ENCODE peak calls at places on chromosome 13, in four cellular contexts. One of them, this sample, is unnamed. For H3K9me3 and H3K36me3, the result is how much of the 10 kb centered on the place peaks cover.

GRCh38 chr13:40786568-40786996 is 2.8 kb upstream of the SLC25A15 start:
- DNase-seq in sigmoid colon: no peak
- DNase-seq in spleen: no peak
- DNase-seq in body of pancreas: no peak
- DNase-seq in this sample: no peak

GRCh38 chr13:60397693-60398437 is 845 bp downstream of the TDRD3 start:
- DNase-seq in sigmoid colon: peak
- DNase-seq in body of pancreas: peak
- DNase-seq in spleen: peak
- DNase-seq in this sample: no peak

GRCh38 chr13:110402301-110403069 is 95.4 kb downstream of the COL4A2 start:
- DNase-seq in spleen: no peak
- DNase-seq in sigmoid colon: no peak
- DNase-seq in body of pancreas: no peak
- DNase-seq in this sample: no peak

GRCh38 chr13:44237276-44237767 is 136.3 kb upstream of the SERP2 start:
- DNase-seq in sigmoid colon: peak
- DNase-seq in body of pancreas: no peak
- DNase-seq in spleen: no peak
- DNase-seq in this sample: no peak

GRCh38 chr13:21849323-21849722 is 178.4 kb downstream of the FGF9 start:
- DNase-seq in sigmoid colon: no peak
- DNase-seq in body of pancreas: peak
- DNase-seq in spleen: no peak
- DNase-seq in this sample: no peak

GRCh38 chr13:99971576-99972189 is at the start of gene ZIC5:
- DNase-seq in sigmoid colon: no peak
- DNase-seq in body of pancreas: no peak
- DNase-seq in spleen: no peak
- DNase-seq in this sample: no peak

GRCh38 chr13:31982124-31982523 is 49.5 kb upstream of the FRY start:
- DNase-seq in sigmoid colon: no peak
- DNase-seq in body of pancreas: no peak
- DNase-seq in spleen: no peak
- DNase-seq in this sample: no peak

GRCh38 chr13:112733112-112733511 is 43.3 kb downstream of the ATP11A start:
- DNase-seq in sigmoid colon: no peak
- DNase-seq in body of pancreas: no peak
- DNase-seq in spleen: peak
- DNase-seq in this sample: no peak

GRCh38 chr13:57644106-57644505 is 12.6 kb downstream of the PCDH17 start:
- DNase-seq in spleen: no peak
- DNase-seq in body of pancreas: no peak
- DNase-seq in sigmoid colon: no peak
- DNase-seq in this sample: no peak

GRCh38 chr13:50370303-50370950 is 355.2 kb downstream of the KCNRG start:
- DNase-seq in body of pancreas: no peak
- DNase-seq in sigmoid colon: no peak
- DNase-seq in spleen: no peak
- DNase-seq in this sample: no peak

GRCh38 chr13:75195479-75196111 is 286.4 kb downstream of the TBC1D4 start:
- DNase-seq in spleen: no peak
- DNase-seq in sigmoid colon: no peak
- DNase-seq in body of pancreas: no peak
- DNase-seq in this sample: no peak

GRCh38 chr13:40381935-40382764 is 284.3 kb downstream of the FOXO1 start:
- DNase-seq in sigmoid colon: peak
- DNase-seq in spleen: no peak
- DNase-seq in body of pancreas: no peak
- DNase-seq in this sample: no peak

GRCh38 chr13:20161275-20161950 is 561 bp upstream of the GJA3 start:
- DNase-seq in sigmoid colon: no peak
- DNase-seq in body of pancreas: no peak
- DNase-seq in spleen: peak
- DNase-seq in this sample: no peak

GRCh38 chr13:76048675-76049396 is 412.7 kb downstream of the LMO7 start:
- DNase-seq in spleen: no peak
- DNase-seq in sigmoid colon: no peak
- DNase-seq in body of pancreas: no peak
- DNase-seq in this sample: no peak

GRCh38 chr13:53758946-53759345 is 730.3 kb downstream of the OLFM4 start:
- DNase-seq in body of pancreas: no peak
- DNase-seq in spleen: no peak
- DNase-seq in sigmoid colon: no peak
- DNase-seq in this sample: no peak

DNA sequence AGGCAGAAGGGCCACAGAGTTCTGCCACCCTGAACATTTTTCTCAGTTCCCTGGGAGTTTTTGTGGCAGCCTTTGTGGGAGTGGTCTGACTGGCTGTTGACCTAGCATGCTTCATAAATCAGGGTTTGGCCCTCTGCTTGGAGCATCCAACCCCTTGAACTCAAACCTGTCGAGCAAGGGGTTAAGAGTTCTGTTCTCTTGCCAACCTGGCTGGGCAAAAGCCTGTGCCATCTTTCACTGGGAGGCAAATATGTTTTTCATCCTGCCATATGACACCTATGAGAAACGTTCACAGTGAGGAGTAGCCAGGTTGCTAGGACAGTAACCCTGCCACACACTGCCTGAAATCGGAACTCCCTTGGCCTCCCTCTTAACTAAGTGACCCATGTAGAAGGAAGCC is 7.7 kb upstream of the TEX26 start:
- DNase-seq in body of pancreas: no peak
- DNase-seq in spleen: no peak
- DNase-seq in sigmoid colon: no peak
- DNase-seq in this sample: no peak
- H3K9me3 ChIP-seq in body of pancreas: under half
- H3K9me3 ChIP-seq in spleen: under half
- H3K9me3 ChIP-seq in sigmoid colon: under half
- H3K9me3 ChIP-seq in this sample: under half

GRCh38 chr13:113845055-113845454 is 18.8 kb downstream of the GAS6 start:
- DNase-seq in sigmoid colon: no peak
- DNase-seq in spleen: peak
- DNase-seq in body of pancreas: no peak
- DNase-seq in this sample: no peak

GRCh38 chr13:113848020-113848419 is 15.9 kb downstream of the GAS6 start:
- DNase-seq in body of pancreas: peak
- DNase-seq in sigmoid colon: no peak
- DNase-seq in spleen: no peak
- DNase-seq in this sample: no peak

GRCh38 chr13:113848431-113849260 is 15.2 kb downstream of the GAS6 start:
- DNase-seq in spleen: no peak
- DNase-seq in body of pancreas: peak
- DNase-seq in sigmoid colon: no peak
- DNase-seq in this sample: no peak

GRCh38 chr13:113845723-113846638 is 17.9 kb downstream of the GAS6 start:
- DNase-seq in spleen: peak
- DNase-seq in sigmoid colon: no peak
- DNase-seq in body of pancreas: no peak
- DNase-seq in this sample: no peak

DNA sequence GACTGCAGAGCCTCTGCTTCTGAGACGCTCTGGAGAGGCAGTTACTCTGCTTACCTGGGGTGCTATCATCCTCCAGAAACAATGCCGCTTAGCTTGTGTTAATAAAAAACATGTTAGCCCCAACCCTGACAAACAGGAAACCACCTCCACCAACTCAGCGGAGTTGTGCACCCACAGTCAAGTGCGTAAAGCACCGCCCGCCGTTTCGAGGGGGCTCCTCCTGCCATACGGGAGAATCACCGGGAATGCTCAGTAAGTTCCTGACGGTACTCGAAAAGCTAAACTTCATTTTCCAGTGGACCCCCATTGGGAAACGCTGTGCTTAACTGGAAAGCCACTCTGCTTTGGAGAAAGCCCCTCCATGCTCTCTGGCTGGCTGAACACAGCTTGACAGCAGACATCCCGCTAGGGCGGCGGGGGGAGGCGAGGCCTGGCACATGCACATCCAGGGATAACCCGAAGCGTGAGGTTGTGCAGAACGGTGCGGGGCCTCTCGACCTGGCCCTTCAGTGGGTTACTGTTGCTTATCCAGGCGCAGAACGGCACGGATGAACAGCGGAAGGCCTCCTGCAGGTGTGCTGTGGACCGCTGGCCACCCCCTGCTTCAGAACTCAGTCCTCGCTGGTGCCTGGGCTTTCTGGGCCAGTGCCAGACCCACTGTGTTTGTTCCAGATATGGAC is 17.1 kb downstream of the GAS6 start:
- DNase-seq in spleen: peak
- DNase-seq in sigmoid colon: no peak
- DNase-seq in body of pancreas: peak
- DNase-seq in this sample: no peak
- H3K36me3 ChIP-seq in spleen: under half
- H3K36me3 ChIP-seq in sigmoid colon: under half
- H3K36me3 ChIP-seq in body of pancreas: under half
- H3K36me3 ChIP-seq in this sample: half or more

DNA sequence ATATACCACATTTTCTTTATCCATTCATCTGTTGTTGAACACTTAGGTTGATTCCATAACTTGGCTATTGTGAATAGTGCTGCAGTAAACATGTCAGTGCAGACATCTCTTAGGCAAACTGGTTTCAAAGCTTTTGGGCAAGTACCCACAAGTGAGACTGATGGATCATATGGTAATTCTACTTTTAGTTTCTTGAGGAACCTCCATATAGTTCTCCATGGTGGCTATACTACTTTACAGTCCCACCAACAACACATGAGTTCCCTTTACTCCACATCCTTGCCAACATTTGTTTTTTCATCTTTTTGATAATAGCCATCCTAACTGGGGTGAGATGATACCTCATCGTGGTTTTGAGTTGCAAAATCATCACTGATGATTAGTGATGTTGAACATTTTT is 8.5 kb downstream of the CYSLTR2 start:
- DNase-seq in body of pancreas: no peak
- DNase-seq in sigmoid colon: no peak
- DNase-seq in spleen: no peak
- DNase-seq in this sample: no peak
- H3K9me3 ChIP-seq in body of pancreas: under half
- H3K9me3 ChIP-seq in sigmoid colon: under half
- H3K9me3 ChIP-seq in spleen: under half
- H3K9me3 ChIP-seq in this sample: under half

GRCh38 chr13:24456396-24456795 is 56.2 kb downstream of the PARP4 start:
- DNase-seq in body of pancreas: no peak
- DNase-seq in sigmoid colon: no peak
- DNase-seq in spleen: no peak
- DNase-seq in this sample: no peak
- H3K36me3 ChIP-seq in body of pancreas: under half
- H3K36me3 ChIP-seq in sigmoid colon: under half
- H3K36me3 ChIP-seq in spleen: half or more
- H3K36me3 ChIP-seq in this sample: under half

GRCh38 chr13:111663505-111663904 is 343.1 kb downstream of the TEX29 start:
- DNase-seq in sigmoid colon: no peak
- DNase-seq in body of pancreas: no peak
- DNase-seq in spleen: no peak
- DNase-seq in this sample: no peak
- H3K9me3 ChIP-seq in sigmoid colon: under half
- H3K9me3 ChIP-seq in body of pancreas: under half
- H3K9me3 ChIP-seq in spleen: under half
- H3K9me3 ChIP-seq in this sample: under half

DNA sequence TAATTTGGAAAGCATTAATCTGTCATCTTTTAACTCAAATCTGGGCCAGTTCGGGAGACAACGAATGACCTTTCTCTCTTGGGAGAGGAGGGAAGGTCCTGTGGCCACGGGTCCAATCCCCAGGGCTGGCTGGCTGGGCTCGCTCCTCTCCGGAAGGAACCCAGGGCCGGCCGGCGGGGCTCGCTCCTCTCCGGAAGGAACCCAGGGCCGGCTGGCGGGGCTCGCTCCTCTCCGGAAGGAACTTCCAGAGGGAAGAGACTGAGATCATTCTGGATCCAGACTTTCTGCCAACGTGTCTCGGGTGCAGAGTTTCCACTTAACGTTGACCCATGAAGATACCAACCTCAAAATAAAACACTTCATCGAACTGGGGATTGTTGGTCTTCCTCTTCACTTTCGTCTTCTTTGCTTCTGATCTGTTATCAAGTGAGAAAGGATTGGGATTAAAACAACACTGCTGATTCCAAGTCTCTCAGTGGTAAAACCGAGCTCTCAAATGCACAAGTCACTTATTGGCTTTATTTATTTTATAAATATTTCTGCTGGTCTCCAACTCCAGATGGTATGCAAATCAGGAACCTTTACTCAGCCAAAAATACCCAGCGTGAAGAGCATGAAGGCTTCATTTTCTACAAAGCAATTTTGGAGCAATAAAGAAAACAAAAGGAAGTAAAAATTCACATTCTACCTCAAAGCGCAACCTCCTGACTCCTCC is 53.3 kb upstream of the C13orf46 start:
- DNase-seq in spleen: no peak
- DNase-seq in sigmoid colon: no peak
- DNase-seq in body of pancreas: no peak
- DNase-seq in this sample: no peak
- H3K36me3 ChIP-seq in spleen: under half
- H3K36me3 ChIP-seq in sigmoid colon: under half
- H3K36me3 ChIP-seq in body of pancreas: under half
- H3K36me3 ChIP-seq in this sample: under half

GRCh38 chr13:19048381-19048780 is 133.2 kb downstream of the TUBA3C start:
- DNase-seq in body of pancreas: no peak
- DNase-seq in sigmoid colon: no peak
- DNase-seq in spleen: no peak
- DNase-seq in this sample: no peak
- H3K9me3 ChIP-seq in body of pancreas: under half
- H3K9me3 ChIP-seq in sigmoid colon: under half
- H3K9me3 ChIP-seq in spleen: under half
- H3K9me3 ChIP-seq in this sample: under half